ENCODE peak calls at places on chromosomes 5 and 9, in seven cellular contexts. L, Q, U, T, S, P and Z are unnamed samples.

GRCh38 chr9:86766912-86767311 is 180.4 kb downstream of the GAS1 start:
- DNase-seq in L (peak), Q (no peak), U (peak), T (no peak), S (peak), P (peak), Z (no peak)

GRCh38 chr5:14440598-14441401 is 140.8 kb upstream of the OTULINL start:
- DNase-seq in L (peak), Q (no peak), U (no peak), T (peak), S (peak), P (peak), Z (no peak)

GRCh38 chr5:78691073-78691960 is 42.7 kb upstream of the LHFPL2 start:
- DNase-seq in L (no peak), Q (no peak), U (no peak), T (peak), S (no peak), P (no peak), Z (no peak)

GRCh38 chr9:12684923-12685468 is 8.2 kb upstream of the TYRP1 start:
- DNase-seq in L (no peak), Q (no peak), U (no peak), T (no peak), S (peak), P (no peak), Z (no peak)

GRCh38 chr5:137304227-137304874 is 194.8 kb downstream of the SPOCK1 start:
- DNase-seq in L (no peak), Q (no peak), U (no peak), T (no peak), S (no peak), P (peak), Z (no peak)

GRCh38 chr5:143506881-143507552 is 103.5 kb upstream of the NR3C1 start:
- DNase-seq in L (peak), Q (no peak), U (peak), T (no peak), S (peak), P (peak), Z (no peak)

GRCh38 chr9:22216730-22217160 is 207.6 kb upstream of the CDKN2B start:
- DNase-seq in L (peak), Q (no peak), U (no peak), T (no peak), S (peak), P (no peak), Z (no peak)

GRCh38 chr5:134111741-134112647 is 2.5 kb upstream of the TCF7 start:
- DNase-seq in L (peak), Q (no peak), U (no peak), T (no peak), S (peak), P (no peak), Z (no peak)

GRCh38 chr5:39502704-39503103 is 77.9 kb upstream of the DAB2 start:
- DNase-seq in L (no peak), Q (no peak), U (no peak), T (no peak), S (no peak), P (no peak), Z (no peak)

GRCh38 chr5:136985785-136986475 is 513.2 kb downstream of the SPOCK1 start:
- DNase-seq in L (no peak), Q (no peak), U (no peak), T (no peak), S (no peak), P (no peak), Z (no peak)

GRCh38 chr5:40198736-40199135 is 481.0 kb upstream of the PTGER4 start:
- DNase-seq in L (peak), Q (no peak), U (no peak), T (no peak), S (no peak), P (no peak), Z (no peak)

GRCh38 chr5:167096816-167097215 is 1194.6 kb upstream of the WWC1 start:
- DNase-seq in L (no peak), Q (no peak), U (no peak), T (no peak), S (no peak), P (no peak), Z (no peak)

GRCh38 chr5:11540112-11540511 is 364.1 kb downstream of the CTNND2 start:
- DNase-seq in L (no peak), Q (no peak), U (no peak), T (no peak), S (no peak), P (no peak), Z (no peak)

GRCh38 chr9:68637020-68637419 is 68.0 kb upstream of the PIP5K1B start:
- DNase-seq in L (no peak), Q (no peak), U (no peak), T (no peak), S (no peak), P (peak), Z (no peak)

GRCh38 chr5:57581222-57581621 is 98.6 kb upstream of the ACTBL2 start:
- DNase-seq in L (no peak), Q (no peak), U (no peak), T (no peak), S (no peak), P (no peak), Z (no peak)

GRCh38 chr5:140588311-140589070 is 23.9 kb downstream of the SLC35A4 start:
- DNase-seq in L (no peak), Q (no peak), U (no peak), T (no peak), S (peak), P (no peak), Z (no peak)

GRCh38 chr5:79240561-79240960 is 4.6 kb downstream of the JMY start:
- DNase-seq in L (no peak), Q (no peak), U (no peak), T (no peak), S (no peak), P (no peak), Z (no peak)

GRCh38 chr9:97411789-97412627 is at the start of gene TDRD7:
- DNase-seq in L (peak), Q (peak), U (no peak), T (peak), S (peak), P (peak), Z (peak)

DNA sequence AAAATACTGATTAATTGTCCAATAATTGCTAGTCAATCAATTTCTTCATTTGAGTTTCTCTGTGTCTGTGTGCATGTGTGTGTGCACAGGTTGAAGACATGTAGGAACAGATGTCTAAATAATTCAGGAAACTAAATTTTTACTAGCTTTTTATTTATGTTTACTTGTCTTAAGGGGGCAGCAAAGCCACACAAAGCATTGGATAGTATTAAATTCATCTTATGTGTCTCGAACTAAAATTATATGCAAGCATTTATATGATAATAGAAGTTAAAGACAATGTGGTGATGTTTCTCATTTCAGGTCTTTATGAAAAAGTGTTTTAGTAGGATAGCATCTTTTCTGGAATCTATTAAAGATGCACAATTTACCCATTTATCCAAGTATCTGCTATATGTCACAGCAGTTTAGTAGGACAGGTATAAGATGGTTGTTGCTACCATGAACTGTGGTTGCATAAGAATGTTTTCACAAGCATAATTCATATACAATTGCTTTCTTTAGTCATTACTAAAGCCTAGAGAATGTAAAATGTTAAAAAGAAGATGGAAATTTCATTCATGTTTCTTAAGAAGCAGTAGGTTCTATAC is 784.6 kb upstream of the NUDT12 start:
- DNase-seq in L (peak), Q (no peak), U (no peak), T (peak), S (peak), P (no peak), Z (no peak)
- TF ChIP-seq CTCF in L (peak), Q (peak), U (no peak), T (no peak), S (peak), P (peak), Z (peak)

DNA sequence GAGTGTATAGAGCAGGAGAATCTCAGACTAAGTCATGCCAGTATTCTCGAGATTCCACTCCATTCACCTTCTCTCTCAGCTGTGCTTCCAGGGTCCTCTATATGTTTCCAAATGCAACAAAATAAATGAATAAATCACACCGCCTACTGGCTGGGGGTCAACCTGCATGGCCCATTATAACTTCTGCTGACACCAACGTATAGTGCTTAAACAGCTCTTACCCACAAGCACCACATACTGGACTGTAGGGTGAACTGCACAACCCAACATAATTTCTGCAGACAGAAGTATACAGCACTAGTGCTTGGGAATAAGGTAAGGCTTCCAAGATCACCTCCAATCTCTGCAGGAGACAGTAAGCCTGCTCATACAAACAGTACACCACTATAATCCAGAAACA is 33.1 kb upstream of the HTR4 start:
- DNase-seq in L (peak), Q (no peak), U (peak), T (peak), S (peak), P (peak), Z (no peak)
- TF ChIP-seq CTCF in L (peak), Q (peak), U (peak), T (peak), S (peak), P (peak), Z (peak)

DNA sequence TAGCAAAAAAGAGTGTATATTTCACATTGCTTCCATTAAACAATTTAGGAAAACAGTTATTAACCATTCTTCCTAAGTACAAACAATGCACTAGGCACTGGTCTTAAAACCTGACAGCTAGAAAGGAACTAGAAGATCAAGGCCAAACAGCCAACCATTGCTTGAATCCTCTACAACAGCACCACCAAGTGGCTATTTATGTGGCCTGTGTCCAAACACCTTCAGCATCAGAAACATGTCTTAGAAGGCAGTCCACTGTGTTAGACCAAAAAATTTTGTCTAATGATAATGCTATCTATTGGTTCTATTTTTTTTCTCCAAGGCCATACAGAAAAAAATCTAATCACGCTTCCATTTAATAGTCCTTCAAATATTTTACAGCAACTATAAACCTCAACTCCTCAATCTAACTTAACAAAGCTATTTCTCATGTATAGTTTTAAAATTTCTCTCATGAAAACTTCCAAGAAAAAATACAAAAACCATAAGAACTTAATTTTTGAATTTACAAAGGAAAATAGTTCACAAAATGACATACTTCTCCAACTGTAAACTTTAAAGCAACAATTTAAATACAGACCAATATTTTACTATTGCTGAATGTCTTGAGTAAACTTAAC is 36.1 kb downstream of the CAAP1 start:
- DNase-seq in L (peak), Q (no peak), U (peak), T (peak), S (peak), P (peak), Z (peak)
- TF ChIP-seq CTCF in L (peak), Q (peak), U (peak), T (peak), S (peak), P (peak), Z (peak)

DNA sequence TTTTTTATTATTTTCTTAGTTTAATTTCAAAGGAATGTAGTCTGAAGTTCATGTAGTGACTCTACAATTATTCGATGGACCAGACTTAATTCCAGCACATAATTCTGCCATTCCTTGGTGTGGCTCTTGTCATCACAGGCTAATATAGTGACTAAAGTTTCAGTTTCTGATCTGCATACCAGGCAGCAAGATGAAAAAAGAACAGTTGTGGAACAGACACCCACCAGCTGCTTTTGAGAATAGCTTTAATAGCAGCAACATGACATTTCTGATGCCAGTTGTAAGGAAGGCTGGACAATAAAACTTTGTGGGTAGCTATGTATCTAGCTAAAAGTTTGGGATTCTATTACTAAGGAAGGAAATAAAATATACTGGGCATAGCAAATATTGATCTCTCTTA is 676.3 kb upstream of the GRAMD2B start:
- DNase-seq in L (no peak), Q (no peak), U (no peak), T (no peak), S (no peak), P (no peak), Z (no peak)
- TF ChIP-seq CTCF in L (no peak), Q (no peak), U (no peak), T (no peak), S (no peak), P (no peak), Z (no peak)